ENCODE peak calls at places on chromosome 15, in seven cellular contexts. Y, F, V, H, I, M and O are unnamed samples.

GRCh38 chr15:64354683-64355558 is 1.1 kb downstream of the CSNK1G1 start:
- DNase-seq in M (no peak), F (no peak), H (no peak), Y (no peak), I (no peak), V (peak), O (no peak)

GRCh38 chr15:49645937-49646336 is 25.1 kb downstream of the DTWD1 start:
- DNase-seq in H (peak), Y (peak), I (no peak), V (peak), F (no peak), M (no peak), O (no peak)

GRCh38 chr15:94607176-94607654 is 375.9 kb downstream of the MCTP2 start:
- DNase-seq in F (no peak), H (no peak), Y (no peak), M (no peak), I (no peak), V (peak), O (no peak)

GRCh38 chr15:69784808-69785550 is 312.7 kb downstream of the TLE3 start:
- DNase-seq in M (no peak), I (no peak), H (no peak), Y (peak), V (no peak), F (no peak), O (no peak)

GRCh38 chr15:68483165-68483564 is 51.2 kb upstream of the ITGA11 start:
- DNase-seq in F (no peak), M (no peak), Y (no peak), H (no peak), V (no peak), I (no peak), O (no peak)

GRCh38 chr15:29913528-29914135 is 91.4 kb upstream of the TJP1 start:
- DNase-seq in H (no peak), F (no peak), Y (peak), I (no peak), V (no peak), M (no peak), O (no peak)

GRCh38 chr15:85118581-85118980 is 136.9 kb downstream of the PDE8A start:
- DNase-seq in Y (no peak), F (no peak), V (no peak), H (no peak), M (no peak), I (no peak), O (no peak)

GRCh38 chr15:45064386-45064785 is 41.4 kb downstream of the SORD start:
- DNase-seq in I (no peak), Y (no peak), F (no peak), V (peak), M (no peak), H (peak), O (no peak)

GRCh38 chr15:21261965-21262850 is 178.1 kb downstream of the POTEB3 start:
- DNase-seq in M (peak), V (peak), F (no peak), H (no peak), I (no peak), Y (no peak), O (no peak)

GRCh38 chr15:80619677-80620076 is 75.4 kb upstream of the ABHD17C start:
- DNase-seq in V (peak), H (no peak), Y (peak), M (no peak), F (no peak), I (no peak), O (no peak)

GRCh38 chr15:70088887-70089691 is 8.6 kb downstream of the TLE3 start:
- DNase-seq in M (peak), I (peak), Y (no peak), F (no peak), V (no peak), H (no peak), O (peak)

GRCh38 chr15:69393831-69394491 is 20.2 kb upstream of the KIF23 start:
- DNase-seq in V (peak), F (no peak), Y (no peak), H (no peak), M (no peak), I (no peak), O (no peak)

GRCh38 chr15:60026555-60026954 is 22.4 kb downstream of the FOXB1 start:
- DNase-seq in Y (no peak), V (no peak), F (no peak), I (no peak), H (no peak), M (no peak), O (no peak)

GRCh38 chr15:40267670-40268069 is 15.2 kb downstream of the ANKRD63 start:
- DNase-seq in Y (no peak), F (no peak), I (no peak), H (no peak), M (no peak), V (no peak), O (no peak)
- TF ChIP-seq CTCF in Y (no peak), F (no peak), I (no peak), H (no peak), M (no peak), V (no peak), O (no peak)

GRCh38 chr15:73921257-73921890 is 4.9 kb upstream of the LOXL1 start:
- DNase-seq in F (no peak), V (no peak), H (no peak), M (no peak), Y (no peak), I (no peak), O (no peak)

GRCh38 chr15:73922186-73923151 is 3.8 kb upstream of the LOXL1 start:
- DNase-seq in Y (no peak), H (no peak), I (peak), V (no peak), F (no peak), M (peak), O (no peak)

GRCh38 chr15:73924258-73924921 is 1.9 kb upstream of the LOXL1 start:
- DNase-seq in I (peak), M (peak), Y (peak), F (no peak), V (peak), H (no peak), O (peak)

GRCh38 chr15:73923156-73923487 is 3.1 kb upstream of the LOXL1 start:
- DNase-seq in H (no peak), V (no peak), I (peak), Y (no peak), F (no peak), M (peak), O (no peak)

DNA sequence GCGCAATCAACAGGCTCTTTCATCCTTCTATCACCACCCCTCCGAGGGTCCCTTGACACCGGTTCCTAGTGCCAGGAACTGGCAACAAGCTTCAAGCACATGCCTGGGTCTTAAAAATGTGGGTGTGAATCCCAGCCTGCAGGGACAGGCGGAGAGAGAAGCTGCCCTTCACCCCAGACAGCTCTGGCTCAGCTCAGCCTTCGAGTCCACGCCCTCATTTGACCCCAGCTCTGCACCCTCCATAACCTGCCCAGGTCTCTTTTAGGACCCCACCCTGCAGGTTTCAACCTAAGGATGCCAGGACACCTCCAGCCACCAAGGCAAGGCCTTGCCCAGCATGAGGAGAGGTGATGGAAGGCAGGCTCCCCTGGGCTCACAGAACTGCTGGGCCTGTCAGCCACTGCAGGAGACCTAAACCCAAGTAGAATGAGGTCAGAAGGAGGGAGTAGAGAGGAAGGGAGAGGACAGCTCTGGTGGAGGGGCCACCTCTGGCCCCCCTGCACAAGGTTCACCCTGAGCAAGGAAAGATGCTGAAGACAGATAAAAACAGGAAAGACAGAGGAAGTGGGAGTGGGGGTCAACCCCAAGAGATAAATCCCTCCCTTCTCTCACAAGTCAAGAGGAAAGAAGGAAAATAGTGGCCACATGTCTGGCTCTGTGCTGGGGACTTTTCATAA is 2.6 kb upstream of the LOXL1 start:
- DNase-seq in Y (no peak), H (no peak), V (no peak), I (no peak), F (no peak), M (peak), O (no peak)
- TF ChIP-seq CTCF in Y (no peak), H (no peak), V (no peak), I (no peak), F (no peak), M (no peak), O (no peak)

GRCh38 chr15:73244333-73244732 is 124.4 kb downstream of the HCN4 start:
- DNase-seq in M (no peak), H (no peak), V (peak), Y (no peak), I (no peak), F (no peak), O (no peak)
- TF ChIP-seq CTCF in M (peak), H (no peak), V (peak), Y (peak), I (no peak), F (peak), O (peak)

DNA sequence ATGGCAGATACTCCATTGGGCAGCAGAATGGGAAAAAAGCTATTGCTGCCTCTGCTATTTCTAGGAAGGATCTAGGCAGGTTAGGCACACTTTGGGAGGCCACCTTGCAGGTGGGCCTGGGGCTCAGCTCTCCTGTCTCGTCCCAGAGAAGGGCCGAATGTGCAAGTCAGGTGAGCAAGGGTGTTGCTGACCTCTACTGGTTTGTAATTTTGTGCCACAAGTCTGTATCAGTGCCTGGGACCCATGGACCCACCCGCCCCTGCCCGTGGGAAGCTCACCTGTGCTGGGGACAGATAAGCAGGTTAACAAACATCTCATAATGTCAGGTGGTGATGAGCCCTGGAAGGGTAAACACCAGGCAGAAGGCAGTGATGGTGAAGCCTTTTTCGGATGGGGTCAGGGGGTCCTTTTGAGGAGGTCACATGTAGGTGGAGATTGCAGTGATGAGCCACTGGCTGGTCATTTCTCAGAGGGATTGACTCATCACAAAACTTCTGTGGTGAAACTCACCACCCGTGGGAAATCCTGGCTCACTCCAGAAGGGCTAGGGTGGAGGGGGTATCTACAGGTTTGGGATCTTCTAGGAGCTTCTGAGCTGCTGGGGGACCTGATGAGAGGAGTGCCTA is 161.3 kb downstream of the KLF13 start:
- DNase-seq in Y (peak), I (no peak), V (peak), F (no peak), M (no peak), H (peak), O (no peak)
- TF ChIP-seq CTCF in Y (no peak), I (no peak), V (no peak), F (no peak), M (no peak), H (no peak), O (no peak)

GRCh38 chr15:89554247-89554646 is 21.0 kb upstream of the TICRR start:
- DNase-seq in V (no peak), I (no peak), M (no peak), F (no peak), Y (no peak), H (no peak), O (no peak)

GRCh38 chr15:89555768-89556167 is 19.5 kb upstream of the TICRR start:
- DNase-seq in F (no peak), H (no peak), M (no peak), V (no peak), I (no peak), Y (no peak), O (no peak)

GRCh38 chr15:89553632-89554031 is 21.6 kb upstream of the TICRR start:
- DNase-seq in Y (no peak), I (no peak), V (no peak), H (no peak), M (no peak), F (no peak), O (no peak)

GRCh38 chr15:89559865-89560264 is 15.4 kb upstream of the TICRR start:
- DNase-seq in H (no peak), M (no peak), I (no peak), Y (no peak), F (no peak), V (no peak), O (no peak)

DNA sequence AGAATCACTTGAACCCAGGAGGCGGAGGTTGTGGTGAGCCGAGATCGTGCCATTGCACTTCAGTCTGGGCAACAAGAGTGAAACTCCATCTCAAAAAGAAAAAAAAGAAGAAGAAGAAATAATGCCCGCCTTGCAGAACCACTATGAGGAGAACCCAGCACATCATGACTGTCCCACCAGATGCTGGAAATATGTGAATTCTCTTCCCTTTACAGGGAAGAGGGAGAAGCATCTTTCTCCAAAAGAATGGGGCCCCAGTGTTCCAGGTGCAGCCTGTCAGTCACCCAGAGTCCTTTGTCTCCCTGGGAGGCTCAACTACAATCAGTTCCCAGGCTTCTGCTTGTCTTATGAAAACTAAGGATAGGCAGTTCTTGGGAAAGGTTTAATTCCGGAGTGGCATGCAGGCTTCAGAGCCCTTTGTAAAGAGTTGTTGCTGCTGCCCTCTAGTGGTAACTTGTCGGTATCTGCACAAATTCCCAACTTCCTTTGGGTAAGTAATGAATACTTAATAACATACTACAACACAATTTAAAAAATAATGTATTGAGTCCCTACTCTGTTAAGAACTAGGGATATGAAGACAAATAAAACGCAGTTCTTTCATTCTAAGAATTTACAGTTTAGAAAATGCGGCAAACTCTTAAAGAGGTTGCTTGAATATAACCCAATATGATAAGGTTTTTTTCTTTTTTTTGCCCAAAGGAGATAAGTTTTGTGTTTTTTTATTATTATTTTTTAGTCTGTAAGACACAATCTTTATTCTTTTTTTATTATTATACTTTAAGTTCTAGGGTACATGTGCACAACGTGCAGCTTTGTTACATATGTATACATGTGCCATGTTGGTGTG is 18.6 kb upstream of the TICRR start:
- DNase-seq in V (peak), H (no peak), Y (peak), I (peak), M (no peak), F (peak), O (peak)
- TF ChIP-seq CTCF in V (peak), H (no peak), Y (peak), I (peak), M (peak), F (peak), O (peak)

DNA sequence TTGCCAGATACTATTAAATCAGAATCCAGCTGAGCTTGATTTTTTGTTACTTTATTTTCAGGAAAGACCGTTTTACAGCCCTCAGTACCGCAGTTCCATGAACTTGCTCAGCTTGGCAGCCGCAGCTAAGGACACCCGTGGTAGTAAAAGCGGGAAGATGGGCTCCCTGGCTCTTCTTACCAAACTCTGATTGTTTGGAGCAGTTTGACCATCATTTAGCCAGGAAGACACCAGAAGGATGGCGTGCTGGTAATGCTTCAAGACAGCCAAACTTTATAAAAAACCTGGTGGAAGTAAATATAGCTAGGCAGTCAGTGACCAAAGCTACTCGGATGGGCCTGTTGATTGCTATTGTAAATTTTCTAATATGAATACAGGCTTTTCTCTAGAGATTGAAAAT is 28.9 kb downstream of the POLR2M start:
- DNase-seq in H (no peak), F (no peak), Y (no peak), M (no peak), V (no peak), I (no peak), O (no peak)
- TF ChIP-seq CTCF in H (no peak), F (no peak), Y (no peak), M (no peak), V (no peak), I (no peak), O (no peak)

DNA sequence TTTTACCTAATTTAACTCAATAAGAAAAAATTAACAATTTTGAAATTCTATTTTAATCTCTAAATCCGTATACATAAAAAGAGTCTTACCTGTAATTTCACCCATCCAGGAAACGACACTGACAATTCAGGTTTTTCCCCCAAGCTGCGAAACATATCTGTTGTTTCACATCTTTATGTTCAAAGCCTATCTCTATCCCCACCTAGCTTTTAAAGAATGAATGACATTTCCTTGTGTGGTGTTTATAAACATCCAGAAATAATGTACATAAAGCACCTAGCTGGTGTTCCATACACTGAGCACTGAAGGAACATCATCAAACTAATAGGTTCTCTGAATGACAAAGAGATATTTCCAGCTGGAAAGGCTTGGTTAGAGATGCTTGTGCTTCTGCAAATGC is 867.8 kb downstream of the SQOR start:
- DNase-seq in I (no peak), M (no peak), V (no peak), F (no peak), H (no peak), Y (no peak), O (no peak)
- TF ChIP-seq CTCF in I (peak), M (no peak), V (no peak), F (peak), H (no peak), Y (peak), O (peak)

DNA sequence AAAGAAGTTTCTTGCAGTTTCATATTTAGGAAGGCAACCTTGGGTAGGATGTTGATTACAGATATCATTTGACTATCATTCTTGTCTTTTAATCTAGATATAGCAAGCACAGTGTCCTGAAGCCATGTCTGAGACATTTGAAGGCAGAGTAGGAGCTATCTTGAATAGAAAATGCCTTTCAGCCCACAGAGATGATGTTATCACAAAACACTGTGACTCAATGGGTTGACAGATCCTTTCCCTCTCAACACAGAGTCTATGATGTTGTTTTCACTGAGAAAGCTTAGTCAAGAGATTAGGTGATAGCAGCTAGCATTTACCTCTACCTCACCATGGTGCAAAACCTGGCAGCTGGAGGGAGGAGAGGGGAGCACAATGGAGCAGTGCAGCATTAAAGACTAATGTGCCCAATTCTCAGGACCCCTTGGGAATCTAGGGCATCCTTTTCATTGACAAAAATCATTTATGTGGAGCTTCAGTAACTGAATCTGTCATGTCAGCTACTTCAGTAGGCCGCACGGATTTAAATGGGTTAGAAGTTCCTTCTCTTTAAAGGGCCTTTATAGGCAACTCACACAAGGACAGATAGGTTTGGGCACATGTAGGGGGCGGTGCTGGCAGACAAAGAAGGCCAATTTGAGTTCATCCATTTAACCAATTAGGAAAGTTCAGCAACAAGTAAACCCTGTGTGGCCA is 121.8 kb downstream of the AGBL1 start:
- DNase-seq in Y (no peak), I (no peak), M (no peak), H (no peak), F (no peak), V (peak), O (no peak)
- TF ChIP-seq CTCF in Y (no peak), I (no peak), M (no peak), H (no peak), F (no peak), V (no peak), O (no peak)

DNA sequence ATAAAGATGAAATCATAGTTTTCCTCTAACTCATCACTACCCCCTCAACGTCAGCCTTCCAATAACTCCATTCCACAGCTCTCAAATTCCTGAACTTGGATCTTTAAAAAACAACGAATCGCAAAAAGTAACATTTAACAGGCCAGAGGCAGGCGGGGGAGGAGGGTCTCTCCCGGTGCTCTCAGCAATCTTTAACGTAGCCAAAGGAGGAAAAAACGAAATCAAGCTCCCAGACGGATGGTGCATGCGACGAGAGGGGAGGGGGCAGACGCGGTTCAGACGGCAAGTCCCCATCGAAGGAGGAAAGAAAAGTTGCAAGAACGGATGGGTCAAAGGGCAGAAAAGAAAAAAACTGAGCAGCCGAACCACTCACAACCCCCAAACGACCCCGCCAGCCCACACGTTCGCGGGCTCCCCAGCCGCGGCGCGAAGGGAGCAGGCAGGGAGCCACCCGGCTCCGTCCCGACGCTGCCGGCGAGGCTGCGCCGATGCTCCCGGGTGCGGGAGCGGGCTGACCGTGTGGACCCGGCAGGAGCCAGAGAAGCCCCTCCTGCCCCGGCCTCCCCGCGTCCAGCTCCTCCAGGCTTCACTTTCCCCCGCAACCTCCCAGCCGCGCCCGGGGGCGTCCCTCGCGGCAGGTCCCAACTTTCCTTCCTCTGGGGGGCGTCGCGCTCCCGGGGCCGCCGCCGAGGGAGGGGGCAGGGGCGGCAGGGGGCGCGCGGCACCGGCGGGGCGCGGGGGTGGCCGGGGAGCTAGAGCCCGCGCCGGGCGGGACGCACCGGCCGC is 661 bp downstream of the PEAK1 start:
- DNase-seq in Y (peak), V (peak), I (peak), F (peak), H (peak), M (no peak), O (peak)
- TF ChIP-seq CTCF in Y (peak), V (no peak), I (no peak), F (peak), H (no peak), M (peak), O (no peak)